ENCODE peak calls at places on chromosomes 11 and 22, in seven cellular contexts. M is upper lobe of left lung; N is CD8-positive, alpha-beta T cell; I is cardiac muscle cell; U is cardiac fibroblast; S is tibial nerve; Q is uterus. O is an unnamed sample.

GRCh38 chr11:34188181-34188580 is 82.8 kb downstream of the NAT10 start:
- DNase-seq in I (no peak), U (no peak), N (no peak), M (no peak), S (no peak), Q (no peak), O (no peak)

GRCh38 chr11:120932305-120932905 is 91.5 kb upstream of the TBCEL start:
- DNase-seq in M (no peak), S (no peak), I (no peak), U (no peak), Q (no peak), N (no peak), O (no peak)

GRCh38 chr11:7490054-7490453 is 4.7 kb downstream of the OLFML1 start:
- DNase-seq in Q (no peak), N (no peak), U (peak), M (no peak), I (peak), S (no peak), O (no peak)

GRCh38 chr11:118846181-118846946 is 37.3 kb upstream of the CXCR5 start:
- DNase-seq in U (no peak), N (no peak), Q (no peak), I (no peak), S (no peak), M (no peak), O (no peak)

GRCh38 chr11:63767415-63768231 is 952 bp downstream of the ZFTA start:
- DNase-seq in S (peak), Q (peak), N (peak), I (peak), M (peak), U (peak), O (no peak)

GRCh38 chr11:105670811-105671210 is 60.9 kb downstream of the GRIA4 start:
- DNase-seq in M (no peak), U (no peak), Q (no peak), S (no peak), N (no peak), I (no peak), O (no peak)

GRCh38 chr11:72245232-72245816 is 1.3 kb upstream of the PHOX2A start:
- DNase-seq in U (no peak), S (no peak), M (no peak), I (no peak), N (no peak), Q (no peak), O (no peak)

GRCh38 chr11:69293819-69294505 is at the start of gene MYEOV:
- DNase-seq in N (no peak), S (no peak), M (peak), Q (no peak), U (no peak), I (peak), O (peak)

GRCh38 chr11:18027475-18027874 is 14.6 kb upstream of the SERGEF start:
- DNase-seq in M (no peak), Q (no peak), N (no peak), U (no peak), I (no peak), S (no peak), O (no peak)

GRCh38 chr11:68839953-68840641 is 1.6 kb downstream of the CPT1A start:
- DNase-seq in N (no peak), Q (no peak), S (no peak), U (peak), I (peak), M (no peak), O (no peak)

GRCh38 chr11:12526789-12527188 is 147.4 kb upstream of the TEAD1 start:
- DNase-seq in N (no peak), Q (no peak), S (no peak), M (no peak), I (peak), U (peak), O (no peak)

GRCh38 chr11:119759324-119759723 is 30.3 kb upstream of the NECTIN1 start:
- DNase-seq in M (no peak), Q (no peak), S (no peak), U (peak), N (no peak), I (peak), O (no peak)

GRCh38 chr11:108218912-108219783 is 3.3 kb downstream of the NPAT start:
- DNase-seq in N (no peak), Q (no peak), U (no peak), M (no peak), I (no peak), S (no peak), O (no peak)

GRCh38 chr11:92576315-92576714 is 351.7 kb downstream of the FAT3 start:
- DNase-seq in S (no peak), N (no peak), Q (no peak), M (no peak), U (no peak), I (no peak), O (no peak)

GRCh38 chr11:70820311-70820710 is 422.0 kb downstream of the CTTN start:
- DNase-seq in M (peak), U (no peak), N (no peak), S (no peak), Q (no peak), I (no peak), O (no peak)

GRCh38 chr11:119709638-119710346 is 19.2 kb downstream of the NECTIN1 start:
- DNase-seq in Q (no peak), M (no peak), S (no peak), U (peak), N (no peak), I (peak), O (peak)

GRCh38 chr11:69921429-69922014 is 102.3 kb upstream of the FGF3 start:
- DNase-seq in N (no peak), M (peak), I (no peak), S (no peak), U (no peak), Q (peak), O (no peak)

GRCh38 chr11:76588455-76589325 is 81.9 kb downstream of the LRRC32 start:
- DNase-seq in N (no peak), S (no peak), Q (no peak), M (peak), U (peak), I (peak), O (no peak)

GRCh38 chr11:92717240-92717639 is 252.2 kb upstream of the MTNR1B start:
- DNase-seq in I (no peak), M (no peak), S (no peak), N (no peak), U (no peak), Q (no peak), O (no peak)

GRCh38 chr11:44551456-44552139 is 13.9 kb upstream of the CD82 start:
- DNase-seq in N (no peak), M (no peak), I (no peak), Q (no peak), U (no peak), S (no peak), O (no peak)

GRCh38 chr22:19043111-19044085 is 78.8 kb downstream of the DGCR2 start:
- DNase-seq in M (no peak), S (no peak), U (no peak), Q (no peak), I (no peak), N (no peak), O (no peak)

GRCh38 chr11:67280791-67281551 is 8.1 kb upstream of the ANKRD13D start:
- DNase-seq in I (no peak), N (no peak), S (no peak), M (peak), U (no peak), Q (no peak), O (no peak)

GRCh38 chr22:21807545-21807944 is 59.9 kb downstream of the MAPK1 start:
- DNase-seq in U (peak), M (no peak), N (no peak), S (no peak), Q (no peak), I (peak), O (no peak)

GRCh38 chr11:95254139-95254704 is 23.2 kb upstream of the SESN3 start:
- DNase-seq in S (peak), N (peak), I (peak), Q (peak), U (peak), M (no peak), O (peak)
- H3K4me3 ChIP-seq in S (peak), N (peak), I (peak), Q (peak), U (peak), M (peak), O (peak)

DNA sequence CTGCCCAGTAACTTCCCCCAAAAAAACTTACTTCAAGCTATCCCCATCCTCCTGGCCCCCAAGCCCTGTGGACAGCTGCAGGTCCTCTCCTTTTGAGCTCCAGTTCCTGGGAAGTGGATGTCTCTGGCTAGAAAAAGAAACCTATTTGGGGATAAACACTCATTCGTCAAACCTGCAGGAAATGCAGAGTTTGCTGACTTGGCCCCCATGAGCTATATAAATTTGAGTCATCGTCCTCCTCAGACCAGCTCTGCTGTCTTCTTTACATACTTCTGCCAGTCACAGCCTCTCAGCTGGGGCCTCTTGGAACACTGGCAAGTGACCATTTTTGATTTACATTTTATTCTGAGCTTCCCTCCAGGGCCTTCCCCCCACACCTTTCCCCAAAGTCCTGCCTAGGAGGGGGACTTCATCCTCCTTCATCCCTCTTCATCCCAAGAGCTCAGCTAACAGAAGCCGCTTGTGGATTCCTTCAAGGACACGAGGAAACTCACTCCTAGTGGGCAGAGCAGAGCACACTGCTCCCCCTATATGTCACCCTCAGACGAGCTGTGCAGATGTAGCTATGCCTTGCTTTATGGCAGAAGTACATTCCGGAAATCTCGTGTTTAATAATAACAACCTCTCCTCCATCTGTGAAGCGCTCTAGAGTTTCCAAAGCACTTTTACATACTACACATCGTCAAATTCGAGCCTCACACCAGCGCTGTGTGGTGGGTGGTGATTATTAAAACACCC is 131.8 kb downstream of the FEZ1 start:
- DNase-seq in I (peak), Q (no peak), M (no peak), U (peak), N (no peak), S (no peak), O (no peak)
- TF ChIP-seq CTCF in I (no peak), Q (no peak), M (no peak), U (no peak), N (no peak), S (no peak), O (peak)

DNA sequence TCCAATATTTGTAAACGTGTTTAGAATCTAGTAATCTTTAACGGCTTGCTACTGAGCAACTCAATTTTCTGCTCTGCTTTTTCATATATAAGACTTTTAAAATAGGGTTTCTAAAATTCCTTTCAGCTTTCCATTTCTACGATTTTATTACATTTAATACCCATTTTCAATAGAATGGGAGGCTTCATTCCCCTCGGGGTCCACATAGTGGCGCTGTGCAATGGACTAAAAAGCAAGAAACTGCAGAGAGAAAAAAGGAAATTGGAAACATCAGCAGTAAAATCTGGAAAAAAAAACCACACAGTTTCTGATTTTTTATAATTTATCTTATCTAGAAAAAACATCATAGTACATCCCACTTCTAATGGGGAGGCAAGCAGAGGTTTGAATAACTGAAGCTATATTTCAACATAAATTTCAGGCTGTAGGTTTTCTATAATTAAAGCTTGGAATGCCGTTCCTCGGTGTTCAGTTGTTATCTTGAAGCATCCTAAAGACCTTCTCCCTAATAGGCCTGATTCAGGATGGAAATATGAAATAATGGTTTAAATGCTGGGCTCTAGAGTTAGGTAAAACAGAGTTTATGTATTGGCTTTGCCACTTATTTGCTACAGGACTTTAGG is 18.7 kb upstream of the JHY start:
- DNase-seq in U (peak), M (no peak), I (peak), S (peak), N (no peak), Q (peak), O (no peak)
- H3K4me3 ChIP-seq in U (no peak), M (no peak), I (no peak), S (no peak), N (no peak), Q (no peak), O (no peak)

GRCh38 chr11:83219095-83219494 is 25.6 kb downstream of the ANKRD42 start:
- DNase-seq in N (no peak), S (no peak), M (no peak), U (peak), Q (no peak), I (peak), O (no peak)
- TF ChIP-seq CTCF in N (no peak), S (no peak), M (no peak), U (peak), Q (no peak), I (peak), O (peak)

GRCh38 chr11:133078012-133078411 is 454.3 kb downstream of the OPCML start:
- DNase-seq in U (no peak), M (peak), N (no peak), S (no peak), I (no peak), Q (no peak), O (no peak)
- H3K4me3 ChIP-seq in U (no peak), M (no peak), N (no peak), S (no peak), I (no peak), Q (no peak), O (no peak)

GRCh38 chr11:130918081-130918480 is 1.8 kb upstream of the SNX19 start:
- DNase-seq in I (no peak), Q (no peak), N (no peak), U (no peak), S (no peak), M (no peak), O (no peak)
- TF ChIP-seq CTCF in I (no peak), Q (no peak), N (no peak), U (no peak), S (no peak), M (no peak), O (no peak)

DNA sequence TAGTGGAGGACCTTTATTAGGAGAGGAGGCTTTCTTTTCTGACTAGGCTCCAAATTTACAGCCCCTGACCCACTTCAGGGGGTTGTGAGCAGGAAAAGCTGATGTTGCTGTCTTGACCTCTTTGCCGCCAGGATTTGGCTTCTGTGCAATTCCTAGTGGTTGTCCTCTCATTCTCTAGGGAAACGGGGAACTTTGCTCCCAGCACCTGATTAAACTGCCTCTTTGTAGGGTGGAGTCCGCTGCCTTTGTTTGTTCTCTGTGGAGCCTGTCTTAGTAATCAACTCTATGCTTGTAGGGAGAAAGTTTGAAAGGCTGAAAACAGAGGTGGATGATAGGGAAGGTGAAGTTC is 16.3 kb downstream of the CTNND1 start:
- DNase-seq in U (peak), S (no peak), N (no peak), I (peak), M (no peak), Q (no peak), O (no peak)
- H3K4me3 ChIP-seq in U (peak), S (peak), N (no peak), I (peak), M (no peak), Q (peak), O (no peak)

GRCh38 chr11:111975076-111975806 is 38.1 kb downstream of the DIXDC1 start:
- DNase-seq in Q (no peak), M (no peak), S (no peak), N (no peak), I (no peak), U (no peak), O (no peak)
- TF ChIP-seq CTCF in Q (peak), M (peak), S (peak), N (no peak), I (no peak), U (peak), O (peak)

DNA sequence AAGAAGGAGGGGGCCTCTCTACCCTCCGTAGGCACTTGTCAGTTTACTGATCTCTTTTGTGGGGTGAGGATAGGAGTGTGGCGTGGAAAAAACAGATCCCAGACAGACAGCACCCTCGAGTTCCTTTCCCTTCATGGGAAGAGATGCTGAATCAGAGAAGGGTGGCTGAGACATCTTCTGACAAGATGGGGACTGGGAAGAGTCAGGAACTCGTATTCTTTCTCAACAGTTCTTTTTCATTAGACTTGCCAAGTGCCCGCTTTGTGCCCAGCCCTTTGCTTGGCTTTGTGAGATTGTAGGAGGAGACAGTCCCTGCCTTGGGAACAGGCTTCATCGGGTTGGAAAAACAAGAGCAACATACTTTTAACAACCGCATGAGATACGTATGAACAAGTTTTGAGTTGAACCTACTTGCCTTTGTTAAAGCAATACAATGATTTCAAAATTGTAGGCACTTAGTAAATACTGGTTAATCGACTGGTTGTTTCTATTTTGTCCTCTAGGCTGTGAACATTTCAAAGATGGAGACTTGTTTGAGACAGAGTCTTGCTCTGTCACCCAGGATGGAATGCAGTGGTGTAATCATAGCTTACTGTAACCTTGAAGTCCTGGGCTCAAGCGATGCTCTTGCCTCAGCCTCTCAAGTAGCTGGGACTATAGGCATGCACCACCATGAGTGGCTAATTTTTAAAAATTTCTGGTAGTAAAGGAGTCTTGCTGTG is 1.1 kb downstream of the RRM1 start:
- DNase-seq in S (no peak), I (peak), U (peak), M (no peak), N (no peak), Q (no peak), O (no peak)
- H3K4me3 ChIP-seq in S (peak), I (peak), U (peak), M (peak), N (peak), Q (peak), O (peak)